ENCODE peak calls at places on chromosome 21, in eight cellular contexts. D, X, B, A, W, J, L and S are unnamed samples.
A peak's percentile ranks its signal among the peaks of the same experiment; 100 is the strongest.

GRCh38 chr21:31837613-31838390 is 35.0 kb upstream of the HUNK start:
- ATAC-seq in L (no peak), B (no peak), J (no peak), D (no peak), X (no peak), W (no peak), A (no peak), S (no peak)

GRCh38 chr21:25583370-25584133 is 23.7 kb downstream of the MRPL39 start:
- ATAC-seq in B (no peak), W (no peak), X (no peak), D (no peak), J (no peak), L (peak; percentile 15), A (no peak), S (no peak)

GRCh38 chr21:41269535-41269934 is 47.1 kb upstream of the FAM3B start:
- ATAC-seq in A (no peak), L (no peak), W (no peak), J (no peak), D (no peak), X (no peak), B (no peak), S (no peak)

GRCh38 chr21:38691626-38692025 is 114.1 kb upstream of the ETS2 start:
- ATAC-seq in L (no peak), X (no peak), D (no peak), J (no peak), W (no peak), B (no peak), A (no peak), S (no peak)

GRCh38 chr21:14070049-14070893 is 140.5 kb downstream of the LIPI start:
- ATAC-seq in A (no peak), B (no peak), W (no peak), D (no peak), L (no peak), J (peak; percentile 27), X (no peak), S (peak; percentile 13)

GRCh38 chr21:22575165-22575584 is 1577.0 kb downstream of the NCAM2 start:
- ATAC-seq in B (no peak), D (no peak), W (no peak), A (no peak), J (no peak), X (peak; percentile 47), L (no peak), S (no peak)

GRCh38 chr21:32929633-32930038 is 96.1 kb upstream of the OLIG2 start:
- ATAC-seq in D (no peak), B (no peak), J (no peak), A (no peak), W (no peak), X (no peak), L (peak; percentile 79), S (no peak)

GRCh38 chr21:44907966-44908364 is 12.7 kb downstream of the ITGB2 start:
- ATAC-seq in B (no peak), A (no peak), X (no peak), J (peak; percentile 68), L (peak; percentile 86), D (no peak), W (no peak), S (peak; percentile 26)

GRCh38 chr21:31566061-31566460 is 93.4 kb upstream of the SOD1 start:
- ATAC-seq in B (no peak), A (no peak), L (peak; percentile 40), W (no peak), X (no peak), J (no peak), D (no peak), S (peak; percentile 22)

GRCh38 chr21:34552324-34553198 is 40.6 kb upstream of the KCNE1 start:
- ATAC-seq in D (no peak), L (no peak), A (no peak), W (no peak), J (no peak), B (no peak), X (no peak), S (no peak)

GRCh38 chr21:34534522-34534921 is 22.5 kb upstream of the KCNE1 start:
- ATAC-seq in L (peak; percentile 98), X (no peak), B (no peak), W (peak; percentile 42), D (no peak), J (peak; percentile 89), A (peak; percentile 61), S (peak; percentile 31)

GRCh38 chr21:34936299-34936698 is 112.8 kb downstream of the RUNX1 start:
- ATAC-seq in A (peak; percentile 50), D (no peak), W (no peak), X (no peak), L (no peak), B (no peak), J (no peak), S (no peak)

GRCh38 chr21:27104749-27105439 is 138.0 kb upstream of the ADAMTS5 start:
- ATAC-seq in L (no peak), J (no peak), W (no peak), B (no peak), D (no peak), A (no peak), X (peak; percentile 85), S (peak; percentile 83)

GRCh38 chr21:17848228-17848627 is 29.1 kb upstream of the C21orf91 start:
- ATAC-seq in W (peak; percentile 54), B (no peak), A (no peak), J (peak; percentile 38), X (no peak), D (peak; percentile 11), L (peak; percentile 98), S (peak; percentile 31)

GRCh38 chr21:42201615-42202161 is 17.3 kb upstream of the ABCG1 start:
- ATAC-seq in X (no peak), A (no peak), B (no peak), L (no peak), W (no peak), D (no peak), J (peak; percentile 13), S (no peak)

DNA sequence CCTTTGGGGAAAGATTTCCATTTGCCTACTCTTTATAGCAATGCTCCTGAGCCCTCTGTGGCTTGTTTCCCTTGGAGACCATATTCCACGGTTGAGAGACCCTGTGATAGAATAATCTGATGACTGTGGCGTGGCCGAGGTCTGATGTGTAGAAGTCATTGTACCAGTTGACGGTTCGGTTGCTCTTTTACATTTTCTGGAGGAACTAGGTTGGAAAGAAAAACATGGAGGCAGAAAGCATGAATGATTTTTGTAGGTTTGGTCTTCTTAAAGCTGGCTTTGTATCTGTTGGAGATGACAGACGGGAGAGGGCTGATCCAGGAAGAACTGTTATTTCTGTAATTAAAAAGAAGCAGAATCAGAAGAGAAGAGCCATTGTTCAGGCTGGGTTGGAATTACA is 305.8 kb upstream of the NRIP1 start:
- ATAC-seq in A (no peak), W (no peak), B (no peak), X (no peak), L (no peak), J (no peak), D (no peak), S (no peak)
- H3K9me3 ChIP-seq in A (no peaks in the 10 kb centered on the region), W (peaks cover 4% of the 10 kb centered on the region), B (no peaks in the 10 kb centered on the region), X (no peaks in the 10 kb centered on the region), L (no peaks in the 10 kb centered on the region), J (no peaks in the 10 kb centered on the region), D (no peaks in the 10 kb centered on the region), S (no peaks in the 10 kb centered on the region)

GRCh38 chr21:29124645-29125044 is 5.8 kb upstream of the MAP3K7CL start:
- ATAC-seq in W (no peak), D (no peak), X (no peak), B (no peak), J (no peak), A (no peak), L (peak; percentile 53), S (no peak)
- H3K4me3 ChIP-seq in W (no peak overlapping the region), D (no peak overlapping the region), X (no peak overlapping the region), B (no peak overlapping the region), J (no peak overlapping the region), A (no peak overlapping the region), L (peak overlapping the region; percentile 43), S (no peak overlapping the region)

GRCh38 chr21:36075171-36075570 is 5.3 kb downstream of the CBR1 start:
- ATAC-seq in A (no peak), B (no peak), J (no peak), L (no peak), D (no peak), W (no peak), X (no peak), S (no peak)
- H3K9me3 ChIP-seq in A (no peaks in the 10 kb centered on the region), B (no peaks in the 10 kb centered on the region), J (no peaks in the 10 kb centered on the region), L (no peaks in the 10 kb centered on the region), D (no peaks in the 10 kb centered on the region), W (no peaks in the 10 kb centered on the region), X (no peaks in the 10 kb centered on the region), S (no peaks in the 10 kb centered on the region)

GRCh38 chr21:16535100-16535418 is 805.3 kb downstream of the USP25 start:
- ATAC-seq in A (no peak), D (peak; percentile 50), J (peak; percentile 74), X (peak; percentile 65), L (peak; percentile 20), W (peak; percentile 89), B (peak; percentile 86), S (peak; percentile 83)
- H3K4me3 ChIP-seq in A (no peak overlapping the region), D (peak overlapping the region; percentile 14), J (peak overlapping the region; percentile 45), X (peak overlapping the region; percentile 64), L (no peak overlapping the region), W (peak overlapping the region; percentile 74), B (no peak overlapping the region), S (peak overlapping the region; percentile 57)

GRCh38 chr21:8994640-8995511 is 1526.5 kb upstream of the TPTE start:
- ATAC-seq in X (no peak), D (no peak), A (no peak), L (no peak), J (no peak), B (no peak), W (no peak), S (no peak)
- H3K9me3 ChIP-seq in X (no peaks in the 10 kb centered on the region), D (no peaks in the 10 kb centered on the region), A (no peaks in the 10 kb centered on the region), L (no peaks in the 10 kb centered on the region), J (no peaks in the 10 kb centered on the region), B (no peaks in the 10 kb centered on the region), W (no peaks in the 10 kb centered on the region), S (peaks cover 2% of the 10 kb centered on the region)